ENCODE peak calls at places on chromosomes 2 and 18, in four cellular contexts. I is tibial nerve, K is WERI-Rb-1, X is cardiac muscle cell. E is an unnamed sample.

GRCh38 chr2:80689106-80689505 is 384.6 kb upstream of the LRRTM1 start:
- DNase-seq in I (no peak), K (no peak), X (no peak), E (no peak)

GRCh38 chr18:61727241-61727640 is 165.6 kb downstream of the RNF152 start:
- DNase-seq in I (no peak), K (no peak), X (no peak), E (no peak)

GRCh38 chr2:231134910-231135650 is 10.2 kb upstream of the HTR2B start:
- DNase-seq in I (no peak), K (no peak), X (no peak), E (no peak)

GRCh38 chr2:53475320-53475719 is 292.3 kb upstream of the CHAC2 start:
- DNase-seq in I (no peak), K (no peak), X (no peak), E (no peak)

GRCh38 chr2:166494140-166494544 is at the start of gene SCN7A:
- DNase-seq in I (peak; percentile 74), K (peak; percentile 69), X (peak; percentile 73), E (no peak)

GRCh38 chr2:118699816-118700215 is 147.6 kb downstream of the EN1 start:
- DNase-seq in I (no peak), K (no peak), X (no peak), E (peak; percentile 8)

GRCh38 chr2:158733430-158733755 is 61.7 kb upstream of the DAPL1 start:
- DNase-seq in I (no peak), K (no peak), X (no peak), E (no peak)

GRCh38 chr18:49052891-49053644 is 102.3 kb upstream of the SMAD7 start:
- DNase-seq in I (no peak), K (no peak), X (peak; percentile 87), E (peak; percentile 63)

GRCh38 chr2:236612737-236613136 is 43.1 kb downstream of the ACKR3 start:
- DNase-seq in I (no peak), K (no peak), X (no peak), E (no peak)

GRCh38 chr2:54558188-54558975 is 102.3 kb downstream of the SPTBN1 start:
- DNase-seq in I (no peak), K (peak; percentile 90), X (peak; percentile 70), E (peak; percentile 86)

GRCh38 chr18:36745219-36745975 is 83.4 kb downstream of the TPGS2 start:
- DNase-seq in I (no peak), K (no peak), X (no peak), E (no peak)

GRCh38 chr18:39772155-39772919 is 2182.7 kb upstream of the PIK3C3 start:
- DNase-seq in I (no peak), K (no peak), X (no peak), E (no peak)

GRCh38 chr2:168526641-168527040 is 70.6 kb downstream of the CERS6 start:
- DNase-seq in I (no peak), K (no peak), X (peak; percentile 51), E (no peak)

GRCh38 chr2:187215576-187216240 is 232.3 kb downstream of the CALCRL start:
- DNase-seq in I (no peak), K (no peak), X (peak; percentile 24), E (no peak)

GRCh38 chr2:45470531-45470930 is 140.5 kb downstream of the SRBD1 start:
- DNase-seq in I (no peak), K (no peak), X (no peak), E (no peak)

GRCh38 chr2:100126172-100126571 is 16.2 kb downstream of the AFF3 start:
- DNase-seq in I (no peak), K (peak; percentile 13), X (no peak), E (no peak)
- H3K27ac ChIP-seq in I (no peak overlapping the region), K (no peak overlapping the region), X (peak overlapping the region; percentile 44), E (no peak overlapping the region)

GRCh38 chr18:74533666-74534065 is 634 bp upstream of the CNDP1 start:
- DNase-seq in I (no peak), K (no peak), X (no peak), E (no peak)
- H3K27me3 ChIP-seq in I (no peaks in the 10 kb centered on the region), K (no peaks in the 10 kb centered on the region), X (no peaks in the 10 kb centered on the region), E (no peaks in the 10 kb centered on the region)

GRCh38 chr2:58089081-58089480 is 42.5 kb downstream of the VRK2 start:
- DNase-seq in I (no peak), K (no peak), X (no peak), E (no peak)
- H3K4me3 ChIP-seq in I (no peak overlapping the region), K (no peak overlapping the region), X (no peak overlapping the region), E (no peak overlapping the region)

DNA sequence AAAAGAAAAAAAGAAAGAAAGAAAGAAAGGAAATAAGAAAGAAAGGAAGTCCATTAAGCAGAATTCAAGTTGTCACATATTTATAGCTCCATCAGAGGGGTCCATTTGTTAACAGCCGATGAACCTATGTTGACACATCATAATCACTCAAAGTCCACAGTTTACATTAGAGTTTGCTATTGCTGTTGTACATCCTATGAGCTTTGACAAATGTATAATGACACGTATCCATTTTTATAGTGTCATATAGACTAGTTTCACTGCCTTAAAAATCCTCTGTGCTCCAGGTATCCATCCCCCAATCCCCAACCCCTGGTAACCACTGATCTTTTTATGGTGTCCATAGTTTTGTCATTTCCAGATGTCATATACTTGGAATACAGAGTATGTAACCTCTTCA is 335.2 kb downstream of the RND3 start:
- DNase-seq in I (no peak), K (no peak), X (no peak), E (no peak)
- H3K27ac ChIP-seq in I (no peak overlapping the region), K (no peak overlapping the region), X (no peak overlapping the region), E (no peak overlapping the region)

DNA sequence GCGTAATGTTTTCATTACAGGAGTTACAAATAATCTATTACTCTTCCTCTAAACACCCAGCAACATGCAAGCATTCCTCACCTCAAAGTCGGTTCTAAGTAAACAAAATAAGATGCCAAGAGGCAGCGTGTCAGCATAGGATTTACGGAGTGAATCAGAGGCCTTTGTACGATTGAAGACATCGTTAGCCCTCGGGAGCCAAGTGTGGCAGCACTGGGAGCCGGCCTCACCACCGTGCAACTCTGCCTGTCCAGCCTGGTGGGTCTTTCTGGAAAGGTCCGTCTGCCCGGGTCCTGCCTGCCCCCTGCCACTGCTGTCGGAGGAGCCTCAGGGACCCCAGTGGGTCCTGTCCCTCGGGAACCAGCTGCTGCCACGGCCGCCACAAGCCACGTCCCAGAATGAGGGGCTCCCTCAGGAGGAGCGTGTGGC is 80.1 kb upstream of the CTDP1 start:
- DNase-seq in I (peak; percentile 11), K (no peak), X (no peak), E (no peak)
- H3K27me3 ChIP-seq in I (peaks cover 7% of the 10 kb centered on the region), K (no peaks in the 10 kb centered on the region), X (no peaks in the 10 kb centered on the region), E (no peaks in the 10 kb centered on the region)

GRCh38 chr18:80148316-80149199 is 39.5 kb downstream of the ADNP2 start:
- DNase-seq in I (no peak), K (no peak), X (peak; percentile 23), E (no peak)

GRCh38 chr18:80147037-80147417 is 38.0 kb downstream of the ADNP2 start:
- DNase-seq in I (no peak), K (no peak), X (peak; percentile 21), E (peak; percentile 8)

GRCh38 chr18:80149667-80150066 is 40.6 kb downstream of the ADNP2 start:
- DNase-seq in I (no peak), K (no peak), X (no peak), E (peak; percentile 22)

GRCh38 chr18:80145191-80145799 is 36.2 kb downstream of the ADNP2 start:
- DNase-seq in I (no peak), K (no peak), X (peak; percentile 39), E (peak; percentile 88)

DNA sequence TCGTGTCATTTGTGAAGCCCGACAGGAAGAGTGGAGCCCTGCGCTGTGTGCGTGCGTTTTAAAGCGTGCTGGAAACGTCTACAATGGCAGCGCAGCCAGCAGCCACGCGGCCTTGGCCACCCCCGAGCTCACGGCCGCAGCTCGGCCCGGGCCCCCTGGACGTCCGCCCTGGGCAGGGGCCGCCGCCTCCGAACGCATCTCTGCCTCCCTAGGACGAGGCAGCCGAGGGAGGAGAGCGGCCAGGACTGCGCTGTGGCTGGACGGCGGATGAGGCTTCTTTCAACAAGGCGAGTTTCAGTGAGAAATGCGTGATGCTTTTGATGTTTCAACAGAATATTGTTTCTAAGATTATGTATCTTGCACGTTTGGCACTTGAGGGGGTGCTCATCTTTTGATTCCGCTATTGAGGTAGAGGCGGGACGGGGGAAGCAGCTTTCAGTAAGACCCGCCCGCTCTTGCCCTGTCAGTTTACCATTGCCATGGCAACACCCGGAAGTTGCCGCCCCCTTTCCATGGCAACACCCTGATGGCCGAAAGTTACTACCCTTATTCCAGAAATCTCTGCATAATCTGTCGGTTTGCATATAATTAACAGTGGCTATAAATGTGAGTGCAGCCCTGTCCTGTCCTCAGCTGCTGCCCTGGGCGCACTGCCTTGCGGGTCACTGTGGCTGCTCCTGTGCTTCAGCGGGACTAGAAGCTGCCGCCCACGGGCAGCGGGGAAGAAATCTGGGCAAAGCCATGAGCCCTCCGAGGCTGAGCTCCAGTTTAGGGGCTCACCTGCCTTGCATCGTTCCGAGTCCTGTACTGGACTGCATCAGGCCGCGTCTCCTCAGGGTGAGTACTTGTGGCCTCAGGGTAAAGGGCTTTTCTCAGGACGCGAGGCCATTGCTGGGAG is 38.6 kb downstream of the ADNP2 start:
- DNase-seq in I (peak; percentile 82), K (peak; percentile 88), X (peak; percentile 80), E (peak; percentile 73)
- H3K4me3 ChIP-seq in I (peak overlapping the region; percentile 60), K (peak overlapping the region; percentile 52), X (peak overlapping the region; percentile 38), E (peak overlapping the region; percentile 33)

GRCh38 chr2:16117021-16117700 is 176.8 kb downstream of the MYCN start:
- DNase-seq in I (no peak), K (no peak), X (no peak), E (no peak)

GRCh38 chr2:16113568-16114549 is 173.5 kb downstream of the MYCN start:
- DNase-seq in I (no peak), K (no peak), X (no peak), E (no peak)

GRCh38 chr2:16114836-16115235 is 174.5 kb downstream of the MYCN start:
- DNase-seq in I (no peak), K (no peak), X (no peak), E (peak; percentile 91)

GRCh38 chr2:16117791-16118610 is 177.7 kb downstream of the MYCN start:
- DNase-seq in I (no peak), K (no peak), X (no peak), E (no peak)

GRCh38 chr2:16115881-16116830 is 175.8 kb downstream of the MYCN start:
- DNase-seq in I (no peak), K (no peak), X (no peak), E (no peak)
- H3K27ac ChIP-seq in I (no peak overlapping the region), K (no peak overlapping the region), X (no peak overlapping the region), E (no peak overlapping the region)

GRCh38 chr2:232504438-232504837 is 15.8 kb upstream of the PRSS56 start:
- DNase-seq in I (no peak), K (no peak), X (no peak), E (no peak)
- H3K27me3 ChIP-seq in I (peaks cover 53% of the 10 kb centered on the region), K (no peaks in the 10 kb centered on the region), X (peaks cover 36% of the 10 kb centered on the region), E (peaks cover 20% of the 10 kb centered on the region)

DNA sequence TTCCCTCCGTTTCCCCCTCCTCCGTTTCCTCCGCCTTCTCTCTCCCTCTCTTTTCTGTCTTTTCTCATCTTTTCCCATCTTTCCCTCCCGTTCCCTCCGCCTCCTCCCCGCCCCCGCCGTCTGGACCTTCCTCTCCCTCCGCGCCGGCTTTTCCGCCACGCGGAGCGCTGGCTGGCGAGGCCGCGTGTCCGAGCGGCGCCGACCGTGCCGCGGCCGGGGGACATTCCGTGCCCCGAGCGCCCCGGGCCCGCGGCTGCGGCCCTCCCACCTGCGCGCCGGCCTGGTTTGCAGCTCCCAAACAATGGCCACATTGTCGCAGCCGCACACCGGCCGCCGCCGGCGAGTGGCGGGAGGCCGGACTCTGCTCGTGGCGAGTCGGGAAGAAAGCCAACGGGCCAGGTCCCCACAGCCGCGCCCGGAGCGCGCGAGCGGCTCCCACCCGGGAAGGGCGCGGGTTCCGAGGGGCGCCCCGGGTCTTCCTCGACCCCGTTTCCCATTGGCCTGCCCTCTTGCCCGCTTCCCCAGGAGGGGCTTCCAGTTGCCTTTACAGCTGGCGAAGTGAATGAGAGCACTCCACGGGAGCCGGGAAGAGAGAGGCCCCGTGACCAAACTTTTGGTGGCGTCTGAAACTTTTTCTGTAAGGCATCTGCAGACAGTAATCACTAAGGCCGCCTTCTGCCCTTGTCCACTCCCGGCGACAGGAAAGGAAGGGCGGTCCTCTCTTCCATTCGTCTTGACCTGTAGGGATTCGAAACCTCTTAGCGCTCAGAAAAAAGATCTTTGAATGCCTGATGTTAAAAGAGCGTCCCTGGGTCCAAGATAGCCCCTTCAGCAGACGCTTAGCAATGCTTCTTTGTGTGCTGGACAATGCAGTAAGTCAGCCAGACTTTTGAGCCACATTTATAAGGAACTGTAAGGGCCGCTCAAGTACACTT is 6.1 kb downstream of the GLI2 start:
- DNase-seq in I (no peak), K (no peak), X (peak; percentile 40), E (no peak)
- H3K4me3 ChIP-seq in I (no peak overlapping the region), K (peak overlapping the region; percentile 33), X (peak overlapping the region; percentile 29), E (no peak overlapping the region)

E was measured in small intestine.